ENCODE peak calls at places on chromosomes 6 and 20, in four cellular contexts. One of them, this sample, is unnamed.
A peak's percentile ranks its signal among the peaks of the same experiment; 100 is the strongest.

GRCh38 chr6:152642578-152643375 is 5.6 kb upstream of the SYNE1 start:
- DNase-seq in GM12878: no peak
- DNase-seq in IMR-90: peak; percentile 55
- DNase-seq in K562: no peak
- DNase-seq in this sample: peak; percentile 59

GRCh38 chr6:170157567-170158218 is 133.2 kb downstream of the DLL1 start:
- DNase-seq in GM12878: no peak
- DNase-seq in K562: no peak
- DNase-seq in IMR-90: no peak
- DNase-seq in this sample: no peak

GRCh38 chr6:105991561-105992314 is 94.4 kb upstream of the PRDM1 start:
- DNase-seq in GM12878: no peak
- DNase-seq in K562: peak; percentile 45
- DNase-seq in IMR-90: no peak
- DNase-seq in this sample: peak; percentile 9

GRCh38 chr6:39841291-39841690 is 49.1 kb downstream of the DAAM2 start:
- DNase-seq in K562: no peak
- DNase-seq in IMR-90: peak; percentile 11
- DNase-seq in GM12878: no peak
- DNase-seq in this sample: no peak

GRCh38 chr6:111709615-111710398 is 104.1 kb upstream of the TRAF3IP2 start:
- DNase-seq in GM12878: peak; percentile 33
- DNase-seq in IMR-90: peak; percentile 76
- DNase-seq in K562: peak; percentile 84
- DNase-seq in this sample: peak; percentile 84

GRCh38 chr6:170206317-170206621 is 84.6 kb downstream of the DLL1 start:
- DNase-seq in IMR-90: no peak
- DNase-seq in K562: no peak
- DNase-seq in GM12878: no peak
- DNase-seq in this sample: no peak

GRCh38 chr6:29516108-29516507 is 28.4 kb upstream of the MAS1L start:
- DNase-seq in IMR-90: peak; percentile 5
- DNase-seq in K562: no peak
- DNase-seq in GM12878: no peak
- DNase-seq in this sample: no peak

GRCh38 chr20:19001177-19001576 is 187.6 kb downstream of the SCP2D1 start:
- DNase-seq in GM12878: no peak
- DNase-seq in IMR-90: no peak
- DNase-seq in K562: no peak
- DNase-seq in this sample: no peak

GRCh38 chr6:29617782-29618557 is 15.0 kb downstream of the GABBR1 start:
- DNase-seq in IMR-90: no peak
- DNase-seq in GM12878: no peak
- DNase-seq in K562: peak; percentile 67
- DNase-seq in this sample: no peak

GRCh38 chr6:111122458-111123286 is 35.4 kb downstream of the SLC16A10 start:
- DNase-seq in GM12878: no peak
- DNase-seq in K562: no peak
- DNase-seq in IMR-90: no peak
- DNase-seq in this sample: no peak

GRCh38 chr6:150167479-150167873 is 24.6 kb downstream of the PPP1R14C start:
- DNase-seq in IMR-90: no peak
- DNase-seq in GM12878: no peak
- DNase-seq in K562: peak; percentile 40
- DNase-seq in this sample: no peak

GRCh38 chr6:121838842-121839241 is 403.4 kb downstream of the GJA1 start:
- DNase-seq in K562: no peak
- DNase-seq in GM12878: no peak
- DNase-seq in IMR-90: peak; percentile 38
- DNase-seq in this sample: no peak
- TF ChIP-seq FOS in K562: no peak
- TF ChIP-seq FOS in GM12878: no peak
- TF ChIP-seq FOS in IMR-90: no peak
- TF ChIP-seq FOS in this sample: no peak

DNA sequence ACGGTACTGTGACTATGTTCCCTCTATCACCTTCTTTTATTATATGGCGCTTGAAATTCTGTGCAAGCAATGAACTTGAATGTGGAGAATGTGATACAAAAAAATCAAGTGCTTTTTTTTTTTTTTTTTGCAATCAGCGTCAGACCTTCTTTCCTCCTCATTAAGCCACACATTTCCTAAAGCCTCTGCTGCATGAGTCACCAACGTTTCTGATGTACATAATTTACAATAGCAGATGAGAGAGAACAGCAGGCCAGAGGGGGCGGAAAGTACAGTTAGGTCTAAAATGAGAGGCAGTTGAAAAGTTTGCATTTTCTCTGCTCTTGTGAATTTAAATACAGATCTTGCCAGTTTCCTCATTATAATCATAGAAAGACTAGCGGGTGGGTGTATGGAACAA is 114.6 kb upstream of the RIPOR2 start:
- DNase-seq in GM12878: no peak
- DNase-seq in IMR-90: peak; percentile 94
- DNase-seq in K562: peak; percentile 35
- DNase-seq in this sample: peak; percentile 90
- H3K4me1 ChIP-seq in GM12878: peaks cover 17% of the 10 kb centered on the region
- H3K4me1 ChIP-seq in IMR-90: peaks cover 28% of the 10 kb centered on the region
- H3K4me1 ChIP-seq in K562: no peaks in the 10 kb centered on the region
- H3K4me1 ChIP-seq in this sample: peaks cover 17% of the 10 kb centered on the region

GRCh38 chr6:31208506-31208905 is 38.0 kb upstream of the POU5F1 start:
- DNase-seq in GM12878: no peak
- DNase-seq in IMR-90: no peak
- DNase-seq in K562: no peak
- DNase-seq in this sample: no peak

GRCh38 chr6:31202259-31203166 is 32.0 kb upstream of the POU5F1 start:
- DNase-seq in GM12878: no peak
- DNase-seq in K562: peak; percentile 28
- DNase-seq in IMR-90: no peak
- DNase-seq in this sample: peak; percentile 40

GRCh38 chr6:31204751-31205145 is 34.3 kb upstream of the POU5F1 start:
- DNase-seq in GM12878: no peak
- DNase-seq in IMR-90: peak; percentile 18
- DNase-seq in K562: no peak
- DNase-seq in this sample: no peak

GRCh38 chr6:31205638-31206037 is 35.2 kb upstream of the POU5F1 start:
- DNase-seq in IMR-90: no peak
- DNase-seq in K562: no peak
- DNase-seq in GM12878: no peak
- DNase-seq in this sample: no peak

DNA sequence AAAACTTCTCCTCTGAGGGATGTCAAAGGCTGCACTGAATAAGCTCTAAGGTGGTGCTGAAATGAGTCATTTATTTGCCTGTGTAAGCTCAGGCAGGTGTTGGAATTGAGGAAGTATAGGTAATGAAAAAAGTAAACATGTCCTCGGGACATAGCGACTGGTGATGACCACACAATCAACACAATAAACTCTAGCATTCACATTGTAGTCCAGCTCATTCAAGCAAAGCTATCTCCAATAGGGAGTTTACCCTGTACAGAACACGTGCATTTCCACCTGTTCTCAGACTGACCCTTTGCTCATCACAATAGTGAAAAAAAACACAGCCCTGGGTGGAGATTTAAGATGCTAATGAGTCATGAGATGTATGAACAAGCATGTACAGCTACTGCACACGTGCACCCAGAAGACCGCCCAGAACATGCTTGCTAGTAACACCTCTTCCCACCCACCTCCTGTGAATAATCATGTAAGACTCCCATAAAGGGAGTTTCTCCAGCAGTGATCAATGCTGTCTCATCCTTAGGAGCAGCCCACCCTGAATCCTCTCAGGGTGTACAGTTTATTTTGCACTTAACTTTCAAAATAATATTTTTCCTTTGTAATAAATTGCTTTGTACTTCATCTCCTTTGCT is 33.0 kb upstream of the POU5F1 start:
- DNase-seq in GM12878: peak; percentile 86
- DNase-seq in K562: peak; percentile 19
- DNase-seq in IMR-90: peak; percentile 71
- DNase-seq in this sample: no peak
- TF ChIP-seq FOS in GM12878: no peak
- TF ChIP-seq FOS in K562: no peak
- TF ChIP-seq FOS in IMR-90: no peak
- TF ChIP-seq FOS in this sample: no peak

GRCh38 chr6:11205721-11206120 is 26.7 kb downstream of the NEDD9 start:
- DNase-seq in GM12878: no peak
- DNase-seq in IMR-90: no peak
- DNase-seq in K562: no peak
- DNase-seq in this sample: no peak

GRCh38 chr6:11202513-11203305 is 29.8 kb downstream of the NEDD9 start:
- DNase-seq in GM12878: no peak
- DNase-seq in K562: no peak
- DNase-seq in IMR-90: peak; percentile 41
- DNase-seq in this sample: peak; percentile 76

GRCh38 chr6:11204987-11205386 is 27.5 kb downstream of the NEDD9 start:
- DNase-seq in GM12878: no peak
- DNase-seq in K562: no peak
- DNase-seq in IMR-90: no peak
- DNase-seq in this sample: no peak

GRCh38 chr6:11201772-11202512 is 30.5 kb downstream of the NEDD9 start:
- DNase-seq in IMR-90: no peak
- DNase-seq in K562: no peak
- DNase-seq in GM12878: no peak
- DNase-seq in this sample: no peak

DNA sequence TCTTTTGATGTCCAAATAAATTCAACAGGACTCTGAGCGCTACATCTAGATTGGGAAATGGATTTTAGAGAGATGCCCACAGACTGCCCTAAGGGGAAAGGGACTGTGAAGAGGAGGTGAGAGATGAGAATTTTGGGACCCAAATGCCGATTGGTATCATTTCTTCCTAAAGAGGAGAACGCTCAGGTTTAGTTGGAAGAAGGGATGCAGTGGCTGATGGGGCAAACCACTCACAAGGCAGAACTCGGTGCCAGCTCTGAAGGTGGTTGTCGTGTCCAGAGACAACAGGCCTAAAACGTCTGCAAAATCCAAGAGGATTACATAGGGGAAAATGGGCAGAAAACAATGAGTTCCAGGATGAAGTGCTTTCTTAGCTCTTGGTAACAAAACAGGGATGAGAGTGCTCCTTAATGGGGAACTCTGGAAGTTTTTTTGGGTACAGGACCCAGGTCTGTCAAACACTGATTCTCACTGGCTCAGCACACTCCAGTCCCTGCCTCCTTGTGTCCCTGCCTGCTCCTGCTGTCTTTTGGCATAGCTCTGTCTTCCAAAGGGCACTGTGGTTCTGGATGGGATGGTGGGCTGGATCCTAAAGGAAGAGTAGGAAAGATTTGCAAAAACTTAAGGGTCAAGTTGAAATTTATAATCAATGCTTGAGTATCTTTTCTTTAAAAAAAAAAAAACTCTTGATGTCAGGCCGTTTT is 29.0 kb downstream of the NEDD9 start:
- DNase-seq in GM12878: no peak
- DNase-seq in IMR-90: no peak
- DNase-seq in K562: no peak
- DNase-seq in this sample: no peak
- H3K4me1 ChIP-seq in GM12878: peaks cover 8% of the 10 kb centered on the region
- H3K4me1 ChIP-seq in IMR-90: peaks cover 35% of the 10 kb centered on the region
- H3K4me1 ChIP-seq in K562: no peaks in the 10 kb centered on the region
- H3K4me1 ChIP-seq in this sample: peaks cover 57% of the 10 kb centered on the region

DNA sequence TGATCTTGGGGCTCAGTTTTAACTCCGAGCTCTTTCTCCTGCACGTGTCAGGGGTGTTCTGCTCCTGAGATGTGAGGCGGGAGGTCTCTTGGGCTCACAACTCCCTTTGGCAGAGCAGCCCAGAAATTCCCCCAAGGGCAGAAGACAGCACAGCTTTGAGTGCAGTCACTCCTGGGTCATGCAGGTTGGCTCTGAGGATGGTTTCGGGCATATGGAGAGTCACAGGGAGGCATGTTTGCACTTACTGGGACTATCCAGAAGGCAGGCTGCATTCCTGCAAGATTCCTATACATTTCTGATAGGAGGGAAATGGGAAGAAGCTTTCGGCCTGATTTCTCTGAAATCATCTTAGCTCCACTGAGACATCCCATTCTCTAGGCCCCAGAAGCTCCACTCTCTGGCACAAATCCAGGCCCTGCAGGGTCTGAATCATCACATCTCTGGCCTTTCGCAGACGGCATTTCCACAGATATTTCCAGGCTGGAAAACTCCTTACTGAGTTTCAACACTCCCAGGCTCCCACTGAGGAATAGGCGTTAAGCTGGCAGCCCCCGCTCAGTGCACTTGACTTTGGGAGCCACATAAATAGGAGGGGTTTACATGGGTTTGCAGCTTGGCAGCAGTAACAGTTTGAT is 39.8 kb downstream of the AGPAT4 start:
- DNase-seq in GM12878: no peak
- DNase-seq in K562: no peak
- DNase-seq in IMR-90: peak; percentile 94
- DNase-seq in this sample: peak; percentile 68
- TF ChIP-seq FOS in GM12878: no peak
- TF ChIP-seq FOS in K562: no peak
- TF ChIP-seq FOS in IMR-90: peak; percentile 61
- TF ChIP-seq FOS in this sample: peak; percentile 45

DNA sequence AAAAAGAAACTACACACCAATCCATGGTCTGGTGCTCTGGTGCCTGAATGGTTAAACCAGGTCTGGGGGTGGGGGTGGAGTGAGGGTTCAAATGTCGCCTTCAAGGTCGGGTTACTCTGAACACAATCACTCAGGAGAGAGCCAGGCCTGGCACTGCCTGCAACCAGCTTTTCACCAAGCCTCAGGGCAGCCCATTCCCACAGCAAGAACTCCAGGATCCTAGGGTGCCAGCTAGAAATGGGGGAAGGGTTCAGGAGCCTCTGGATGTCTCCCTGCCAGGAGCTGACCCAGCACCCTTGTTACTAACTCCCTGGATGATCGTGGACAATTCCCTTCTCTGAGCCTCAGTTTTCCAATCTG is 6.7 kb downstream of the SDC4 start:
- DNase-seq in GM12878: no peak
- DNase-seq in IMR-90: no peak
- DNase-seq in K562: no peak
- DNase-seq in this sample: no peak
- H3K4me1 ChIP-seq in GM12878: peaks cover 5% of the 10 kb centered on the region
- H3K4me1 ChIP-seq in IMR-90: peaks cover 72% of the 10 kb centered on the region
- H3K4me1 ChIP-seq in K562: peaks cover 69% of the 10 kb centered on the region
- H3K4me1 ChIP-seq in this sample: peaks cover 67% of the 10 kb centered on the region

This sample was measured in endothelial cell of umbilical vein.